ENCODE peak calls at places on chromosomes 12 and 14, in eight cellular contexts. R is left ventricle myocardium inferior; N is CD4-positive, alpha-beta memory T cell; K is upper lobe of right lung; W is PC-9; Q is breast epithelium; D is body of pancreas; A is IMR-90. C is an unnamed sample.

GRCh38 chr14:38646391-38646790 is 390.5 kb upstream of the CLEC14A start:
- DNase-seq in A (no peak), Q (no peak), N (no peak), R (no peak), K (no peak), W (no peak), D (no peak), C (peak; percentile 89)

GRCh38 chr14:65303902-65304222 is 108.7 kb upstream of the FUT8 start:
- DNase-seq in N (no peak), A (no peak), R (no peak), W (no peak), K (no peak), D (no peak), Q (no peak), C (no peak)

GRCh38 chr12:54249489-54249888 is 30.4 kb downstream of the CBX5 start:
- DNase-seq in Q (no peak), A (peak; percentile 7), D (no peak), N (no peak), R (no peak), K (no peak), W (no peak), C (no peak)

GRCh38 chr12:123254853-123255446 is 16.7 kb downstream of the CDK2AP1 start:
- DNase-seq in K (no peak), R (no peak), W (no peak), Q (no peak), A (no peak), D (no peak), N (no peak), C (no peak)

GRCh38 chr12:68482660-68483059 is 128.0 kb upstream of the RAP1B start:
- DNase-seq in D (no peak), W (no peak), Q (no peak), K (no peak), R (no peak), N (peak; percentile 24), A (no peak), C (no peak)

GRCh38 chr12:93778306-93778705 is 101.1 kb downstream of the CRADD start:
- DNase-seq in W (no peak), A (peak; percentile 88), N (no peak), K (no peak), R (peak; percentile 60), Q (no peak), D (peak; percentile 51), C (peak; percentile 15)

GRCh38 chr14:75734848-75735247 is 73.8 kb downstream of the TTLL5 start:
- DNase-seq in N (no peak), Q (no peak), R (no peak), K (no peak), A (no peak), D (no peak), W (no peak), C (no peak)

GRCh38 chr14:26730929-26731618 is 133.2 kb upstream of the NOVA1 start:
- DNase-seq in A (peak; percentile 3), K (no peak), Q (no peak), R (no peak), W (peak; percentile 1), N (no peak), D (peak; percentile 19), C (peak; percentile 5)

GRCh38 chr12:63238892-63239291 is 87.9 kb upstream of the AVPR1A start:
- DNase-seq in Q (no peak), K (no peak), D (no peak), N (no peak), A (no peak), R (no peak), W (no peak), C (no peak)

GRCh38 chr12:62400135-62400534 is 66.5 kb upstream of the MON2 start:
- DNase-seq in D (no peak), Q (no peak), R (no peak), W (no peak), A (no peak), K (no peak), N (no peak), C (no peak)

GRCh38 chr12:56260380-56260779 is 2.2 kb upstream of the ANKRD52 start:
- DNase-seq in N (no peak), D (no peak), Q (no peak), A (no peak), R (no peak), K (no peak), W (no peak), C (no peak)

GRCh38 chr12:56260921-56261320 is 2.7 kb upstream of the ANKRD52 start:
- DNase-seq in N (no peak), K (no peak), R (no peak), D (no peak), A (no peak), W (no peak), Q (no peak), C (no peak)

GRCh38 chr12:56258068-56258819 is at the start of gene ANKRD52:
- DNase-seq in K (peak; percentile 90), R (peak; percentile 81), D (peak; percentile 83), Q (no peak), N (peak; percentile 82), A (peak; percentile 71), W (peak; percentile 77), C (peak; percentile 73)

GRCh38 chr12:56258820-56259183 is 618 bp upstream of the ANKRD52 start:
- DNase-seq in R (no peak), A (no peak), D (no peak), N (no peak), K (peak; percentile 12), W (no peak), Q (no peak), C (no peak)

DNA sequence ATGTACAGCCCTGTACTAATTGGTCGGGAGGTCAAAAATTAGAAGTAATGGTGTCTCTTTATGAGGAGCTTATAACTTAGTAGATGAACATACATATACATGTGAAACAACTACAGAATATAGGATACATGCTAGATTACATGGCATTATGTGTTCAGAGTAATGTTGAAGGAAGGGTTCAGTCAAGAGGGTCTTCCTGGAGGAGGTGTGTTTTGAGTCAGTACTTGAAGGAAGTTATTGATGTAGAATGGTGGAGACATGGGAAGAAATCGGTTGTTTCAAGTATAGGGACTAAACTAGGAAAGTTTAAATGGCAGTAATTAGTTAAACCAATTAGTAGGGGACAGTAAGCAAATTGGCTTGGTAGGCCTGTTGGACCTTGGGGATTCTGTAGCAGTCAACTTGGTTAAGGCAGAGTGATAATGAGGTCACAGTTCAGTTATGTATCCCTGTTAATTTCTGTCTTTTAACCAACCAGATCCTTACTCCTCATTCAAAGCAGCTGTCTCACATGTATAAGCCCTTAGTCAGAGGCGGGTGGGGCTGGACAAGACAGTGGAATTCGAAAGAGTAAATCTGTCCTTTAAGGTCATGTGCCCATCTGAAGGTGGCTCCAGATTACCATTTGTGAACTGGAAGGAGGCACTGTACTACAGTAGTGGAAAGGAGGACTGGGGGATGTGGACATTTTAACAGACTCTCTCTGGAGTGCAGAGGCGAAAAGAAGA is 3.5 kb upstream of the ANKRD52 start:
- DNase-seq in N (no peak), R (no peak), K (no peak), W (peak; percentile 55), D (no peak), A (peak; percentile 71), Q (no peak), C (no peak)
- H3K4me1 ChIP-seq in N (peaks cover 20% of the 10 kb centered on the region), R (peaks cover 36% of the 10 kb centered on the region), K (peaks cover 24% of the 10 kb centered on the region), W (peaks cover 36% of the 10 kb centered on the region), D (peaks cover 19% of the 10 kb centered on the region), A (peaks cover 17% of the 10 kb centered on the region), Q (peaks cover 6% of the 10 kb centered on the region), C (peaks cover 19% of the 10 kb centered on the region)

GRCh38 chr12:52147367-52147972 is 44.3 kb downstream of the KRT80 start:
- DNase-seq in A (peak; percentile 99), Q (peak; percentile 98), R (peak; percentile 85), W (peak; percentile 99), N (no peak), D (peak; percentile 83), K (peak; percentile 95), C (peak; percentile 97)

GRCh38 chr12:52149651-52150241 is 42.1 kb downstream of the KRT80 start:
- DNase-seq in D (no peak), A (no peak), N (no peak), Q (no peak), R (no peak), W (peak; percentile 53), K (no peak), C (peak; percentile 90)

GRCh38 chr12:52147983-52148540 is 43.8 kb downstream of the KRT80 start:
- DNase-seq in D (no peak), Q (no peak), N (no peak), W (peak; percentile 41), K (no peak), A (no peak), R (no peak), C (no peak)

GRCh38 chr12:52148541-52149181 is 43.2 kb downstream of the KRT80 start:
- DNase-seq in R (no peak), K (peak; percentile 87), Q (peak; percentile 95), A (no peak), W (peak; percentile 98), N (no peak), D (peak; percentile 77), C (peak; percentile 93)

DNA sequence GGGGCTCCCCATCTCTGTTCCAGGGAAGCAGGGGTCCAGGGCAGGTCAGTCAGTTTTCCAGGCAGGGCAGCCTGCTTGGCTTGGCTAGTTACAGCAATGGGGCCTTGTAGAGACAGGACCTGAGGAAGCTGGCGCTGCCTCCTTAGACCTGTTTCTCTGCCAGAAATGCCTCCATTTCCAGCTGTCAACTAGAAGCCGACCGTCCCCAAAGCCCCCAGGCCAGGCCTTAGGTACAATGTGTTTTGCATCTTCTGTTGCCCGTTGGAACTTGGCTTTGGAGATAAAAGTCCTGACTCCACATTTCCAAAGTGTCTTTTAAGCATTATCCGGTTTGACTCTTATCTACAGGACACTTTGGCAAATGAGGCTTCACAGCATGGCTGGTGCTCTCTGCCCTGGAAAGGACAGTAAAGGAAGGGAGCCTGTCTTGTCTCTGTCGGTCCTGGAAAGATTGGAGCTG is 42.6 kb downstream of the KRT80 start:
- DNase-seq in R (no peak), W (no peak), A (no peak), K (no peak), N (no peak), D (no peak), Q (no peak), C (peak; percentile 26)
- H3K4me1 ChIP-seq in R (peaks cover 59% of the 10 kb centered on the region), W (peaks cover 78% of the 10 kb centered on the region), A (peaks cover 38% of the 10 kb centered on the region), K (peaks cover 50% of the 10 kb centered on the region), N (peaks cover 23% of the 10 kb centered on the region), D (peaks cover 40% of the 10 kb centered on the region), Q (peaks cover 63% of the 10 kb centered on the region), C (peaks cover 76% of the 10 kb centered on the region)

DNA sequence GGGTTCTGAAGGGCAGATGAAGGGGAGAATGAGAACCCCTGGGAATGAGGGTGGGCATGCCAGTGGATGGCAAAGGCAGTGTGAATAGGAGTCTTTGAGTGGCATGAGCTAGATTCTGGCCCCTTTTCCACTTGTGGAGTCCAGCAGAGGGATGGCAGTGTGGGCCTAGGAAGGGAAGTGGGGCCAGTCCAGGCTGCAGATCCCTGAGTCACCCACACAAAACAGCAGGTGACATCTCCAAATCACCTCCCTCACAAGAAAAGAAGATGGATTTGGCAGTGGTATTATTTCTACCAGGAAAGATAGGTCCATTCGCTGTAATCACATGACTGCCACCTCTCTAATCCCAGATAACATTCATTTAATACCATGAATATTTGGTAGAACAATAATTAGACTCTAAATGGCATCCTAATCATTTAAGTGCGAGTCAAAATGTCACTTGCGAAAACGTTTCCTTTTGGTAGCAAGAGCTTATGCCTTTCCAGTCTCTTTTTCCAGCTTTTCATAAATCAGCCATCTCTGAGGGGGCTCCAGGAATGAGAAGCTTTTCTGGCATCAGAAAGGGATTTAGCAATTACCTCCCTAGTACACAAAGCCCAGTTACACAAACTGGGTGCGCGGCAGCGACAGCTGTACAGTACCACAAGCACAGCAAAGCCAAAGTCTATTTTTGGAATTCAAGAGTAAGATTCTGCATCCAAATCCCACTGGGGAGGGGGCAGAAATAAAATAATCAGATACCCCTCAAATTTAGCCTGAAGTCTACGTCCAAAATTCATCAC is 151.1 kb downstream of the TTC7B start:
- DNase-seq in N (no peak), Q (no peak), D (no peak), K (no peak), R (no peak), A (peak; percentile 15), W (no peak), C (no peak)
- H3K4me1 ChIP-seq in N (no peaks in the 10 kb centered on the region), Q (no peaks in the 10 kb centered on the region), D (no peaks in the 10 kb centered on the region), K (peaks cover 8% of the 10 kb centered on the region), R (peaks cover 45% of the 10 kb centered on the region), A (peaks cover 8% of the 10 kb centered on the region), W (no peaks in the 10 kb centered on the region), C (peaks cover 13% of the 10 kb centered on the region)

GRCh38 chr12:121838096-121838495 is 20.6 kb downstream of the HPD start:
- DNase-seq in R (no peak), A (no peak), K (no peak), W (no peak), N (no peak), Q (no peak), D (no peak), C (peak; percentile 74)
- H3K4me1 ChIP-seq in R (peaks cover 11% of the 10 kb centered on the region), A (peaks cover under 1% of the 10 kb centered on the region), K (peaks cover 6% of the 10 kb centered on the region), W (no peaks in the 10 kb centered on the region), N (peaks cover 9% of the 10 kb centered on the region), Q (no peaks in the 10 kb centered on the region), D (peaks cover 12% of the 10 kb centered on the region), C (peaks cover 6% of the 10 kb centered on the region)